ENCODE peak calls at places on chromosomes 6 and 20, in ten cellular contexts. X is stimulated activated naive CD8-positive, alpha-beta T cell treated with anti-CD3 and anti-CD28 coated beads, Interleukin-15, Interleukin-2, amounts not matched to agents 100 U/mL and 50 U/mL, for 24 hours; T is erythroblast; M is A549; U is NCI-H1436; L is NCI-H1417 treated with DMSO at 0.1 percent for 48 hours; C is H54; W is astrocyte; B is RPMI8226; P is A172. Z is an unnamed sample.

GRCh38 chr6:142542704-142543233 is 241.0 kb downstream of the ADGRG6 start:
- DNase-seq in X (no peak), T (no peak), M (peak; percentile 60), U (no peak), L (no peak), C (no peak), W (peak; percentile 79), B (no peak), P (peak; percentile 88), Z (no peak)

GRCh38 chr6:113362542-113363430 is 494.4 kb upstream of the MARCKS start:
- DNase-seq in X (no peak), T (no peak), M (no peak), U (no peak), L (no peak), C (no peak), W (peak; percentile 55), B (no peak), P (peak; percentile 30), Z (no peak)

GRCh38 chr6:163197839-163198238 is 216.7 kb upstream of the QKI start:
- DNase-seq in X (no peak), T (no peak), M (no peak), U (no peak), L (no peak), C (no peak), W (no peak), B (no peak), P (no peak), Z (no peak)

GRCh38 chr6:2725999-2726567 is 24.6 kb downstream of the MYLK4 start:
- DNase-seq in X (no peak), T (no peak), M (no peak), U (peak; percentile 10), L (no peak), C (no peak), W (peak; percentile 72), B (peak; percentile 63), P (peak; percentile 78), Z (no peak)

GRCh38 chr20:60152792-60153191 is 194.6 kb downstream of the CDH26 start:
- DNase-seq in X (no peak), T (no peak), M (no peak), U (peak; percentile 29), L (no peak), C (no peak), W (no peak), B (no peak), P (no peak), Z (no peak)

GRCh38 chr6:1622220-1622841 is 12.6 kb downstream of the FOXC1 start:
- DNase-seq in X (no peak), T (no peak), M (no peak), U (no peak), L (no peak), C (no peak), W (no peak), B (no peak), P (no peak), Z (no peak)

GRCh38 chr20:49230575-49231211 is 11.5 kb downstream of the DDX27 start:
- DNase-seq in X (no peak), T (peak; percentile 59), M (no peak), U (no peak), L (no peak), C (no peak), W (no peak), B (no peak), P (no peak), Z (no peak)

GRCh38 chr20:54086444-54087134 is 16.2 kb upstream of the BCAS1 start:
- DNase-seq in X (no peak), T (no peak), M (no peak), U (no peak), L (no peak), C (no peak), W (peak; percentile 26), B (no peak), P (no peak), Z (no peak)

GRCh38 chr6:140711019-140711613 is 1336.7 kb upstream of the CITED2 start:
- DNase-seq in X (no peak), T (no peak), M (no peak), U (no peak), L (no peak), C (no peak), W (no peak), B (no peak), P (no peak), Z (no peak)

GRCh38 chr6:53104916-53105315 is 39.7 kb downstream of the FBXO9 start:
- DNase-seq in X (no peak), T (no peak), M (no peak), U (no peak), L (no peak), C (no peak), W (no peak), B (no peak), P (no peak), Z (no peak)

GRCh38 chr6:135624402-135625297 is 127.1 kb upstream of the AHI1 start:
- DNase-seq in X (no peak), T (no peak), M (no peak), U (no peak), L (no peak), C (no peak), W (peak; percentile 9), B (no peak), P (no peak), Z (peak; percentile 67)

GRCh38 chr6:106216527-106216926 is 109.0 kb downstream of the ATG5 start:
- DNase-seq in X (no peak), T (peak; percentile 37), M (no peak), U (no peak), L (no peak), C (no peak), W (no peak), B (no peak), P (no peak), Z (no peak)

GRCh38 chr20:12289476-12289875 is 371.8 kb downstream of the BTBD3 start:
- DNase-seq in X (no peak), T (no peak), M (no peak), U (no peak), L (no peak), C (no peak), W (no peak), B (no peak), P (no peak), Z (no peak)

GRCh38 chr6:15817100-15817499 is 154.3 kb upstream of the DTNBP1 start:
- DNase-seq in X (no peak), T (no peak), M (no peak), U (no peak), L (no peak), C (no peak), W (no peak), B (no peak), P (no peak), Z (no peak)

GRCh38 chr20:36310215-36310981 is 4.3 kb downstream of the DLGAP4 start:
- DNase-seq in X (no peak), T (no peak), M (no peak), U (no peak), L (no peak), C (no peak), W (no peak), B (no peak), P (no peak), Z (no peak)

GRCh38 chr6:100435299-100435698 is 29.4 kb downstream of the SIM1 start:
- DNase-seq in X (no peak), T (no peak), M (peak; percentile 75), U (no peak), L (no peak), C (peak; percentile 61), W (peak; percentile 57), B (no peak), P (peak; percentile 61), Z (no peak)

GRCh38 chr20:35988910-35989463 is 20.6 kb downstream of the CNBD2 start:
- DNase-seq in X (no peak), T (no peak), M (no peak), U (no peak), L (no peak), C (no peak), W (no peak), B (no peak), P (no peak), Z (no peak)

GRCh38 chr20:16701296-16701695 is 28.5 kb upstream of the SNRPB2 start:
- DNase-seq in X (peak; percentile 9), T (no peak), M (peak; percentile 33), U (no peak), L (no peak), C (no peak), W (no peak), B (peak; percentile 53), P (no peak), Z (peak; percentile 3)

GRCh38 chr6:37990762-37991525 is 171.4 kb downstream of the ZFAND3 start:
- DNase-seq in X (no peak), T (no peak), M (peak; percentile 32), U (no peak), L (no peak), C (peak; percentile 24), W (peak; percentile 90), B (no peak), P (peak; percentile 53), Z (no peak)

GRCh38 chr6:80605165-80605989 is 498.9 kb downstream of the BCKDHB start:
- DNase-seq in X (no peak), T (peak; percentile 8), M (peak; percentile 14), U (peak; percentile 30), L (no peak), C (no peak), W (peak; percentile 49), B (peak; percentile 22), P (peak; percentile 51), Z (peak; percentile 44)

GRCh38 chr6:44084231-44085014 is 42.8 kb downstream of the MRPL14 start:
- DNase-seq in X (peak; percentile 13), T (no peak), M (no peak), U (no peak), L (no peak), C (no peak), W (no peak), B (no peak), P (no peak), Z (no peak)

GRCh38 chr6:43242908-43243648 is at the start of gene TTBK1:
- DNase-seq in X (peak; percentile 39), T (peak; percentile 20), M (no peak), U (peak; percentile 64), L (peak; percentile 6), C (no peak), W (no peak), B (no peak), P (no peak), Z (no peak)

GRCh38 chr6:166007349-166008263 is 160.0 kb downstream of the TBXT start:
- DNase-seq in X (no peak), T (no peak), M (peak; percentile 91), U (no peak), L (no peak), C (no peak), W (peak; percentile 80), B (no peak), P (no peak), Z (no peak)

GRCh38 chr6:108118791-108119211 is 44.3 kb upstream of the OSTM1 start:
- DNase-seq in X (no peak), T (no peak), M (no peak), U (no peak), L (no peak), C (no peak), W (no peak), B (no peak), P (no peak), Z (no peak)

GRCh38 chr20:60297649-60298048 is 339.4 kb downstream of the CDH26 start:
- DNase-seq in X (no peak), T (no peak), M (no peak), U (no peak), L (no peak), C (no peak), W (no peak), B (no peak), P (no peak), Z (no peak)